ENCODE peak calls at places on chromosomes 5 and 9, in six cellular contexts. V is AG08395, E is A549, P is GM13976, Z is fibroblast of mammary gland, U is psoas muscle. A is an unnamed sample.

GRCh38 chr5:56010431-56010830 is 15.7 kb upstream of the IL6ST start:
- DNase-seq in V (no peak), E (no peak), P (no peak), Z (no peak), U (no peak), A (no peak)

GRCh38 chr5:68214472-68215207 is 916 bp upstream of the PIK3R1 start:
- DNase-seq in V (no peak), E (no peak), P (peak), Z (no peak), U (no peak), A (no peak)

GRCh38 chr5:91643796-91644195 is 260.7 kb upstream of the ARRDC3 start:
- DNase-seq in V (no peak), E (no peak), P (no peak), Z (peak), U (no peak), A (no peak)

GRCh38 chr9:68998812-68999211 is 15.1 kb downstream of the PRKACG start:
- DNase-seq in V (no peak), E (no peak), P (no peak), Z (no peak), U (no peak), A (no peak)

GRCh38 chr5:96493189-96493790 is 60.2 kb upstream of the PCSK1 start:
- DNase-seq in V (no peak), E (no peak), P (no peak), Z (no peak), U (no peak), A (no peak)

GRCh38 chr5:2851895-2852294 is 100.4 kb upstream of the IRX2 start:
- DNase-seq in V (no peak), E (no peak), P (no peak), Z (no peak), U (no peak), A (no peak)

GRCh38 chr5:149271195-149271716 is 403 bp upstream of the AFAP1L1 start:
- DNase-seq in V (no peak), E (peak), P (no peak), Z (no peak), U (no peak), A (no peak)

GRCh38 chr5:177537389-177538361 is 16.7 kb downstream of the FAM193B start:
- DNase-seq in V (peak), E (peak), P (no peak), Z (peak), U (peak), A (peak)

GRCh38 chr9:134358026-134358967 is 32.0 kb downstream of the RXRA start:
- DNase-seq in V (no peak), E (no peak), P (no peak), Z (no peak), U (no peak), A (no peak)

GRCh38 chr5:173321886-173322285 is 6.3 kb downstream of the STC2 start:
- DNase-seq in V (peak), E (no peak), P (no peak), Z (peak), U (no peak), A (no peak)

GRCh38 chr9:137968235-137968634 is 90.7 kb downstream of the CACNA1B start:
- DNase-seq in V (no peak), E (peak), P (peak), Z (no peak), U (peak), A (no peak)

A was measured in 8988T.